ENCODE peak calls at places on chromosomes 1 and 21, in four cellular contexts. O is CD8-positive, alpha-beta T cell; K is psoas muscle; I is stomach. N is an unnamed sample.

GRCh38 chr1:161848676-161849075 is 82.6 kb downstream of the ATF6 start:
- DNase-seq in O (no peak), I (no peak), K (no peak), N (no peak)

GRCh38 chr1:1857096-1857703 is 33.7 kb downstream of the GNB1 start:
- DNase-seq in O (no peak), I (peak), K (no peak), N (no peak)

GRCh38 chr21:37072239-37072987 is 458 bp downstream of the PIGP start:
- DNase-seq in I (peak), O (peak), K (peak), N (no peak)

GRCh38 chr1:43540653-43541071 is 10.0 kb downstream of the PTPRF start:
- DNase-seq in O (no peak), I (no peak), K (no peak), N (no peak)

GRCh38 chr21:31713973-31714740 is 17.8 kb downstream of the SCAF4 start:
- DNase-seq in O (no peak), I (no peak), K (no peak), N (peak)

GRCh38 chr1:36856126-36856525 is 178.2 kb downstream of the GRIK3 start:
- DNase-seq in O (no peak), I (no peak), K (no peak), N (no peak)

GRCh38 chr1:110308247-110308646 is 30.9 kb upstream of the RBM15 start:
- DNase-seq in I (no peak), O (no peak), K (no peak), N (no peak)

GRCh38 chr1:91884459-91885290 is 1.3 kb downstream of the TGFBR3 start:
- DNase-seq in I (peak), K (peak), O (peak), N (peak)

GRCh38 chr1:31761883-31762282 is 2.3 kb downstream of the ADGRB2 start:
- DNase-seq in O (no peak), I (no peak), K (no peak), N (no peak)

GRCh38 chr1:55257958-55258357 is 42.8 kb upstream of the USP24 start:
- DNase-seq in K (no peak), O (peak), I (no peak), N (peak)

GRCh38 chr1:184634296-184634695 is 120.4 kb downstream of the EDEM3 start:
- DNase-seq in O (no peak), K (no peak), I (no peak), N (no peak)

GRCh38 chr1:222286039-222286438 is 261.9 kb downstream of the HHIPL2 start:
- DNase-seq in K (no peak), I (no peak), O (no peak), N (no peak)

GRCh38 chr1:204041803-204042505 is 31.0 kb upstream of the SOX13 start:
- DNase-seq in K (peak), O (no peak), I (no peak), N (peak)

GRCh38 chr1:14975119-14975518 is 178.4 kb upstream of the TMEM51 start:
- DNase-seq in O (no peak), I (no peak), K (no peak), N (no peak)

GRCh38 chr21:41726970-41727783 is 39.7 kb downstream of the RIPK4 start:
- DNase-seq in K (peak), O (no peak), I (peak), N (no peak)

GRCh38 chr1:9239622-9240401 is 5.2 kb downstream of the H6PD start:
- DNase-seq in K (peak), I (peak), O (peak), N (peak)

GRCh38 chr1:65476327-65476726 is 55.9 kb downstream of the LEPR start:
- DNase-seq in K (no peak), I (no peak), O (no peak), N (no peak)

GRCh38 chr1:3227372-3227704 is 158.3 kb downstream of the PRDM16 start:
- DNase-seq in O (no peak), I (no peak), K (no peak), N (no peak)

GRCh38 chr1:93001893-93002292 is 40.6 kb upstream of the DIPK1A start:
- DNase-seq in O (no peak), K (no peak), I (no peak), N (no peak)

GRCh38 chr1:107135466-107135865 is 5.4 kb upstream of the NTNG1 start:
- DNase-seq in O (peak), I (no peak), K (no peak), N (peak)

GRCh38 chr1:160407819-160408801 is 7.7 kb downstream of the VANGL2 start:
- DNase-seq in K (no peak), I (no peak), O (no peak), N (no peak)

GRCh38 chr1:198118136-198118535 is 38.7 kb upstream of the NEK7 start:
- DNase-seq in K (peak), O (no peak), I (no peak), N (no peak)

GRCh38 chr1:174799136-174799479 is 200.6 kb upstream of the CACYBP start:
- DNase-seq in I (no peak), K (no peak), O (no peak), N (no peak)
- H3K4me3 ChIP-seq in I (peak), K (peak), O (peak), N (no peak)

GRCh38 chr1:114318951-114319350 is 165.3 kb upstream of the SYT6 start:
- DNase-seq in K (no peak), I (no peak), O (no peak), N (no peak)

GRCh38 chr1:114322726-114323125 is 169.1 kb upstream of the SYT6 start:
- DNase-seq in O (no peak), K (no peak), I (no peak), N (no peak)

GRCh38 chr1:114322207-114322606 is 168.5 kb upstream of the SYT6 start:
- DNase-seq in K (no peak), I (no peak), O (no peak), N (no peak)

GRCh38 chr1:114320586-114320985 is 166.9 kb upstream of the SYT6 start:
- DNase-seq in K (no peak), O (no peak), I (no peak), N (no peak)

GRCh38 chr1:114319480-114319879 is 165.8 kb upstream of the SYT6 start:
- DNase-seq in I (no peak), K (no peak), O (no peak), N (no peak)
- H3K4me3 ChIP-seq in I (no peak), K (no peak), O (no peak), N (no peak)

GRCh38 chr1:156707486-156708244 is 2.3 kb upstream of the CRABP2 start:
- DNase-seq in K (peak), I (no peak), O (no peak), N (no peak)
- H3K4me3 ChIP-seq in K (no peak), I (no peak), O (no peak), N (no peak)

GRCh38 chr1:163201906-163202305 is 810 bp downstream of the RGS5 start:
- DNase-seq in I (no peak), O (no peak), K (no peak), N (no peak)
- H3K4me3 ChIP-seq in I (peak), O (no peak), K (peak), N (no peak)

GRCh38 chr1:206582537-206583460 is 29.5 kb downstream of the EIF2D start:
- DNase-seq in K (no peak), O (no peak), I (no peak), N (no peak)
- H3K4me3 ChIP-seq in K (no peak), O (no peak), I (no peak), N (no peak)

DNA sequence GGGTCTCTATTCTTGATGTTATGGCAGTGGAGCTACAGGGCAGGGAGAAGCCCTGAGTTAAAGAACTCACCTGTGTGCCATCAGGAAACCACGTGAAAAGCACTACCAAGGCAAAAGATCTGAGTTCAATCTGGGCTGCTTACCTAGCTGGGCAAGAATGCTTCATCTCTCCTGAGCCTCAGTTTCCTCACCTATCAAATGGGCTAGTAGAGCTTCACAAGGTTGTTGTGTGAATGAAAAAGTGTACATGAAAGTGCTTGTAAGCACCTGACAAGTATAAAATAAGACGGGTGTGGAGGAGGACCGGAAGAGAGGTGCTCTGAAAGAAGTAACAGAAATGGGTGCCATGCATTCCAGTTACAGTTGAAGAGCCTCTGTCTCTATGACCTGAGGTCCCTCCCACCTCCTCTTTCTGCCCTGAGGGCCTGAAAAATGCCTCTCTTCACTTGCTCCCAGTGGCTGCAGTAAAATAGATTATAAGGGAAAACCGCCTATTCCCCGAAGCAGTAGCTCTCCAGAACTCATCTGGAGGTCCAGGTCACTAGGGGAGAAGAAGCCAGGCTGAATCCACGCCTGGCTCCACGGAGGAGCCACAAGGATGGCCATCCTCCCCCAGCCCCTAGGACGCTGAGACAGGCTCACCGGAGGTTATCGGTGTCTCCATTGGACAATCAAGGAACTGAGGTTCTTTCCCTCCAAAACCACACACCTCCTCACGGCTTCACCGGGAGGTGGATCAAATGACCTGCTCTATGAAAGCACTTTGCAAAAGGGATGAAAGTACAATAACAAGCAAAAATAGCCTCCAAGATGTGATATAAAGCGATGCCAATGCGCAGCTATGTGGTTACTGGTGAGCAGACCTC is 1.4 kb downstream of the GPR161 start:
- DNase-seq in K (no peak), I (no peak), O (no peak), N (no peak)
- H3K4me3 ChIP-seq in K (peak), I (peak), O (peak), N (no peak)

DNA sequence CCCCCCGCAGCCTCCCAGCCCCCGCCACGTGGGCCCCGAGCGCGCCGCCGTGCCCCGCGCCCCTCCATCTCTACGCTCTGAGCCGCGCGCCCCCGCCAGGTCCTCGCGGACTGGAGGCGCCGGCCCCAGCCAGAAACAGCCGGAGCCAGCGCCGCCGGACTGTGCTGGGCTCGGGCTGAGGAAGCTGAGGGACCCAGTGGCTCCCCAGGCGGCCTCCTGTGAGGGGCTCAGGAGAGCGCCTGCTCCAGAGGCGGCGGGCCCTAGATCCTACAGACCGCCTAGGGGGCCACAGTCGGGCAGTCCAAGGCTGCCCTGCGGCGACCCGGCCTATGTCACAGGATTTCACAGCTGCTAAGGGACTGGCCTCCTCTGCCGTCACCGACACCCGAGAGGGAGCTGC is 82.1 kb downstream of the NENF start:
- DNase-seq in O (no peak), K (peak), I (no peak), N (no peak)
- H3K4me3 ChIP-seq in O (no peak), K (peak), I (peak), N (no peak)

DNA sequence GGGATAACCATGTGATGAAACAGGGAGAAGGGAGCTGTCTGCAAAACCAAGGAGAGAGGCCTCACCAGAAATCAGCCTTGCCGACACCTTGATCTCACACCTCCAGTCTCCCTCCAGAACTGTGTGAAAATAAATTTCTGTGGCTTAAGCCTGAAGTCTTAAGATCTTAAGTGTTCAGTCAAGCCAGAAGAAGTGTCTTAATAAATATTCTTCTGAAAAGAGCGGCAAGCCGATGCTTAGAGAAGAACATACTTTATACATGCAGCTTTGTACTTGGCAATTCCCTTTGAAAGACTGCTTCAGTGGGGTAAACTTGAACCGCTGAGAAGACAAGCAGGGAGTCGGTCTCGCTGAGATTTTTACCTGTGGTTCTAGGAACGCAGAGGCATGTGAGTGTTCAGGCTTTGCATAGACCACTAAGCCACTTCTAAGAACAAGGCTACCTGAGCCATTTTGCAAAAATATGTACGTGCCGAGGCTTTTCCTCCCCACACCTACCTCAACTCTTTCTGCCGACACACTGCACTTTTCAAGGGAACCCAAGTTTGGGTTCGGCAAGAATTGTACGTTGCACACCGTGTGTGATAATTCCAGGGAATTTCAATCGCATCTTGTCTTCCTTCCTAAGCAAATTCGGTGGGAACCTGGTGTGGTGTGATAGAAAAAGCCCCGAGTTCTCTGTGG is 3.4 kb downstream of the RUNX1 start:
- DNase-seq in O (peak), K (no peak), I (no peak), N (peak)
- H3K4me3 ChIP-seq in O (peak), K (peak), I (peak), N (no peak)

N was measured in GM12865.